ENCODE peak calls at places on chromosome 21, in four cellular contexts. N is ascending aorta, A is fibroblast of lung, P is heart left ventricle. C is an unnamed sample.

GRCh38 chr21:26798856-26799751 is 46.1 kb downstream of the ADAMTS1 start:
- DNase-seq in N (no peak), A (no peak), P (no peak), C (no peak)

GRCh38 chr21:34968414-34969333 is 80.4 kb downstream of the RUNX1 start:
- DNase-seq in N (no peak), A (no peak), P (no peak), C (no peak)

GRCh38 chr21:37751268-37751975 is 164.8 kb downstream of the KCNJ6 start:
- DNase-seq in N (no peak), A (peak; percentile 54), P (no peak), C (no peak)

GRCh38 chr21:15706686-15707085 is 23.1 kb upstream of the USP25 start:
- DNase-seq in N (no peak), A (peak; percentile 98), P (no peak), C (peak; percentile 32)

GRCh38 chr21:34199121-34199910 is 125.9 kb downstream of the MRPS6 start:
- DNase-seq in N (no peak), A (no peak), P (no peak), C (no peak)

GRCh38 chr21:33023574-33024277 is 2.0 kb upstream of the OLIG2 start:
- DNase-seq in N (no peak), A (no peak), P (no peak), C (no peak)

GRCh38 chr21:35257413-35257812 is 208.3 kb upstream of the RUNX1 start:
- DNase-seq in N (no peak), A (peak; percentile 95), P (peak; percentile 64), C (peak; percentile 72)

GRCh38 chr21:39660596-39660995 is 47.9 kb downstream of the B3GALT5 start:
- DNase-seq in N (no peak), A (peak; percentile 92), P (peak; percentile 76), C (no peak)

GRCh38 chr21:23936224-23936623 is 1671.1 kb downstream of the MRPL39 start:
- DNase-seq in N (no peak), A (peak; percentile 16), P (no peak), C (no peak)

GRCh38 chr21:25541042-25541441 is 66.2 kb downstream of the MRPL39 start:
- DNase-seq in N (no peak), A (no peak), P (no peak), C (no peak)

GRCh38 chr21:21200103-21200938 is 202.1 kb downstream of the NCAM2 start:
- DNase-seq in N (peak; percentile 27), A (peak; percentile 100), P (no peak), C (no peak)

GRCh38 chr21:39334611-39335010 is 14.3 kb downstream of the HMGN1 start:
- DNase-seq in N (no peak), A (no peak), P (no peak), C (no peak)

GRCh38 chr21:25296239-25296638 is 311.0 kb downstream of the MRPL39 start:
- DNase-seq in N (no peak), A (no peak), P (no peak), C (no peak)

GRCh38 chr21:28235169-28235892 is 757.3 kb downstream of the LTN1 start:
- DNase-seq in N (no peak), A (no peak), P (no peak), C (no peak)
- TF ChIP-seq CTCF in N (no peak), A (peak; percentile 5), P (no peak), C (no peak)

GRCh38 chr21:43835061-43835460 is 30.0 kb upstream of the AGPAT3 start:
- DNase-seq in N (no peak), A (no peak), P (no peak), C (no peak)

GRCh38 chr21:43832158-43832550 is 32.9 kb upstream of the AGPAT3 start:
- DNase-seq in N (no peak), A (no peak), P (peak; percentile 25), C (no peak)

GRCh38 chr21:43832648-43833047 is 32.4 kb upstream of the AGPAT3 start:
- DNase-seq in N (no peak), A (no peak), P (peak; percentile 43), C (no peak)

GRCh38 chr21:43835861-43836260 is 29.2 kb upstream of the AGPAT3 start:
- DNase-seq in N (no peak), A (no peak), P (no peak), C (no peak)

GRCh38 chr21:43834146-43834905 is 30.7 kb upstream of the AGPAT3 start:
- DNase-seq in N (no peak), A (no peak), P (no peak), C (no peak)
- H3K27me3 ChIP-seq in N (no peaks in the 10 kb centered on the region), A (peaks cover 2% of the 10 kb centered on the region), P (no peaks in the 10 kb centered on the region), C (no peaks in the 10 kb centered on the region)

DNA sequence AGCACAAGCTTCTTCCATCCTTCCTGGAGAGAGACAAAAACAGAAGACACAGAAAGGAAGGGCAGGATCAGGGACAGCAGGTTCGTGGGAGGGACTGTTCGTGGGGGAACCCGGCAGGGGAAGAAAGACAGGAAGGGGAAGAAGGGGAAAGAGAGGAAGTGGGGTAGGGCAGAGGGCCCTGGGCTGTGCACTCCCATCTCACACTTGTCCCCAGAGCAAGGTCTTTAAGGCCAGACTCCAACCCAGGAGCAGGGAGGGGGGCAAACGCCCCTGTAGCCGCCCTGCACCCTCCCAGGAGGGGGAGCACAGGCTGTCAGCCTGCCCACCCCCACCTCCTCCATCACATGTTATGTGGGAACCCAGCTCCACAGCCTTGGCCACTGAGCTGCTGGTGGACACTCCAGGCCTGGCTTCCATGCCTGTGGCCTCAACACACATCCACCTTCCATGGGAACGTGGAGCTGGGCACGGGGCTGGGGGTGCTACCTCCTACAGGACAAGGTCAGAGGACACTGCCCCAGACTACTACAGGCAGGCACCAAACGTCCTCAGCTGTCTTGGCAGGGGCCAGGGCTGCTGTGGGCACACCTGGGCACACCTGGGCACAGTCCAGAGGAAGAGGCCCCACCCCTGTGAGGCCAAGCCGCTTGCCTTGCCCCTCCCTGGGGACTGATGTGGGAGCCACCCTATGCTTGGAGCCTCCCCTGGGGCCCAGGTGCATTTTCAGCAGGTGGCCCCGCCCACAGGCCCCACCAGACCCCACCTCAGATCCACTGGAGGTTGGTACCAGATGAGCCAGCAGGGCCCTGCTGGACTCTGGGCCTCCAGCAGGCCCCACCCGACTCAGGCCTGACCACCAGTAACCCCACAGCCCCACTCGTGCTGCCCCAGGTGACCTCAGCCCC is 9.2 kb downstream of the SLC19A1 start:
- DNase-seq in N (no peak), A (no peak), P (peak; percentile 57), C (peak; percentile 68)
- H3K4me3 ChIP-seq in N (no peak overlapping the region), A (no peak overlapping the region), P (no peak overlapping the region), C (no peak overlapping the region)

GRCh38 chr21:45747802-45748445 is 104.4 kb downstream of the PCBP3 start:
- DNase-seq in N (no peak), A (peak; percentile 50), P (no peak), C (no peak)
- TF ChIP-seq CTCF in N (no peak), A (no peak), P (no peak), C (no peak)